ENCODE peak calls at places on chromosomes 5 and 9, in six cellular contexts. Z is effector memory CD8-positive, alpha-beta T cell; U is NAMALWA; N is kidney tubule cell; E is uterus; O is ureter. Q is an unnamed sample.

GRCh38 chr9:136442330-136442729 is 2.7 kb upstream of the INPP5E start:
- DNase-seq in N (no peak), O (no peak), Z (no peak), U (no peak), E (no peak), Q (no peak)

GRCh38 chr5:170809551-170809950 is 26.0 kb downstream of the GABRP start:
- DNase-seq in E (no peak), O (no peak), Z (no peak), N (peak; percentile 39), U (peak; percentile 28), Q (peak; percentile 14)

GRCh38 chr5:135318037-135318436 is 81.0 kb downstream of the MACROH2A1 start:
- DNase-seq in O (peak; percentile 28), Z (no peak), E (no peak), N (no peak), U (no peak), Q (no peak)

GRCh38 chr9:135586601-135587109 is 25.1 kb downstream of the PAEP start:
- DNase-seq in Z (no peak), N (no peak), U (no peak), E (no peak), O (no peak), Q (no peak)

GRCh38 chr9:97801180-97801579 is 51.8 kb upstream of the FOXE1 start:
- DNase-seq in Z (no peak), U (no peak), O (no peak), E (no peak), N (no peak), Q (no peak)

GRCh38 chr5:129541648-129542251 is 81.7 kb downstream of the ADAMTS19 start:
- DNase-seq in Z (no peak), O (no peak), N (peak; percentile 6), E (no peak), U (peak; percentile 71), Q (no peak)

GRCh38 chr5:73709536-73710129 is 83.6 kb downstream of the ARHGEF28 start:
- DNase-seq in N (peak; percentile 89), O (no peak), E (no peak), U (no peak), Z (no peak), Q (peak; percentile 94)

GRCh38 chr9:87880116-87880515 is 2.6 kb upstream of the SPATA31E1 start:
- DNase-seq in Z (no peak), U (no peak), E (no peak), N (no peak), O (no peak), Q (no peak)

GRCh38 chr9:115456515-115456914 is 338.6 kb upstream of the TNC start:
- DNase-seq in N (no peak), U (no peak), O (no peak), E (no peak), Z (no peak), Q (no peak)

GRCh38 chr5:172411423-172412111 is 42.8 kb downstream of the SH3PXD2B start:
- DNase-seq in N (no peak), Z (no peak), U (no peak), O (no peak), E (no peak), Q (no peak)

GRCh38 chr5:94707359-94707758 is 88.9 kb downstream of the SLF1 start:
- DNase-seq in Z (no peak), U (no peak), O (no peak), E (no peak), N (no peak), Q (no peak)

GRCh38 chr9:115640887-115641286 is 512.7 kb upstream of the PAPPA start:
- DNase-seq in Z (no peak), N (peak; percentile 78), E (no peak), U (no peak), O (no peak), Q (peak; percentile 64)

GRCh38 chr5:134651531-134651930 is 2.9 kb downstream of the SEC24A start:
- DNase-seq in U (no peak), E (no peak), O (no peak), N (peak; percentile 32), Z (no peak), Q (no peak)

Q was measured in NCI-H226.